ENCODE peak calls at places on chromosomes 5 and 9, in five cellular contexts. V is stimulated activated CD4-positive, alpha-beta T cell treated with anti-CD3 and anti-CD28 coated beads, Interleukin-4, amount 100 ng/mL, for 1 hour; O is Right ventricle myocardium inferior; I is activated T-cell treated with anti-CD3 and anti-CD28 coated beads for 1 hour; L is left colon. K is an unnamed sample.

GRCh38 chr5:75277463-75277862 is 40.8 kb upstream of the ANKRD31 start:
- DNase-seq in I (no peak), V (no peak), L (peak), O (no peak), K (peak)

GRCh38 chr5:135448796-135449507 is 1.8 kb upstream of the DCANP1 start:
- DNase-seq in O (no peak), I (no peak), V (no peak), L (no peak), K (no peak)

GRCh38 chr5:15008476-15008875 is 136.9 kb upstream of the ANKH start:
- DNase-seq in V (no peak), I (no peak), L (peak), O (peak), K (peak)

GRCh38 chr5:125269926-125270325 is 523.5 kb upstream of the ZNF608 start:
- DNase-seq in O (no peak), V (no peak), I (no peak), L (no peak), K (no peak)

GRCh38 chr9:112145886-112146285 is 29.2 kb downstream of the SUSD1 start:
- DNase-seq in V (no peak), O (no peak), L (no peak), I (no peak), K (no peak)

GRCh38 chr9:121185178-121185745 is 16.4 kb downstream of the RAB14 start:
- DNase-seq in V (no peak), I (no peak), L (no peak), O (no peak), K (no peak)

GRCh38 chr5:65478336-65478735 is 3.4 kb downstream of the ADAMTS6 start:
- DNase-seq in O (no peak), I (no peak), L (no peak), V (no peak), K (no peak)

GRCh38 chr9:72533322-72533721 is 11.9 kb downstream of the TMC1 start:
- DNase-seq in L (no peak), I (no peak), O (no peak), V (no peak), K (no peak)

GRCh38 chr5:56410696-56411095 is 177.6 kb upstream of the ANKRD55 start:
- DNase-seq in L (no peak), O (no peak), I (no peak), V (no peak), K (no peak)